ENCODE peak calls at places on chromosomes 11 and 22, in eight cellular contexts. J is CD4-positive, CD25-positive, alpha-beta regulatory T cell; X is CD4-positive, alpha-beta T cell; Z is tibial artery; S is A549; T is caudate nucleus; B is neuronal stem cell; K is uterus. O is an unnamed sample.

GRCh38 chr11:94583885-94584500 is 16.8 kb downstream of the PIWIL4 start:
- DNase-seq in T (no peak), X (no peak), S (no peak), Z (no peak), J (no peak), K (no peak), B (no peak), O (no peak)

GRCh38 chr11:130830563-130830950 is 85.7 kb downstream of the SNX19 start:
- DNase-seq in T (no peak), J (no peak), S (no peak), K (peak; percentile 34), X (no peak), Z (no peak), B (no peak), O (no peak)

GRCh38 chr22:44363214-44363979 is 50.6 kb upstream of the SHISAL1 start:
- DNase-seq in T (no peak), Z (peak; percentile 87), K (peak; percentile 89), B (no peak), X (no peak), J (no peak), S (peak; percentile 60), O (no peak)

GRCh38 chr11:134478611-134479010 is 66.6 kb upstream of the B3GAT1 start:
- DNase-seq in X (no peak), S (no peak), T (no peak), K (no peak), Z (no peak), B (no peak), J (no peak), O (no peak)

GRCh38 chr11:35619754-35620640 is 1.7 kb downstream of the FJX1 start:
- DNase-seq in S (peak; percentile 42), T (no peak), K (no peak), X (no peak), B (peak; percentile 66), Z (no peak), J (no peak), O (no peak)

GRCh38 chr22:25223269-25223850 is 3.9 kb downstream of the CRYBB2 start:
- DNase-seq in B (peak; percentile 31), J (no peak), Z (no peak), S (no peak), K (no peak), T (no peak), X (no peak), O (no peak)

GRCh38 chr11:6695377-6695776 is 12.2 kb upstream of the MRPL17 start:
- DNase-seq in S (no peak), J (no peak), K (peak; percentile 17), Z (no peak), X (no peak), T (no peak), B (no peak), O (no peak)

GRCh38 chr11:12761029-12761428 is 86.8 kb downstream of the TEAD1 start:
- DNase-seq in X (no peak), K (no peak), B (no peak), J (no peak), Z (no peak), S (no peak), T (no peak), O (no peak)

GRCh38 chr11:69545976-69546617 is 64.6 kb downstream of the LINC01488 start:
- DNase-seq in T (no peak), Z (no peak), B (no peak), S (no peak), K (no peak), X (no peak), J (no peak), O (no peak)

GRCh38 chr11:94706211-94706610 is 61.9 kb upstream of the AMOTL1 start:
- DNase-seq in J (no peak), Z (no peak), T (no peak), B (no peak), S (no peak), K (no peak), X (no peak), O (no peak)

GRCh38 chr22:49040111-49040510 is 787.6 kb downstream of the BRD1 start:
- DNase-seq in X (no peak), J (no peak), Z (no peak), K (no peak), S (no peak), T (no peak), B (no peak), O (no peak)

GRCh38 chr22:44892243-44892642 is 117.6 kb downstream of the PHF21B start:
- DNase-seq in X (no peak), S (no peak), J (no peak), Z (no peak), K (no peak), B (no peak), T (no peak), O (no peak)

GRCh38 chr22:20241579-20242392 is 26.3 kb downstream of the RTN4R start:
- DNase-seq in X (no peak), B (no peak), J (no peak), K (no peak), S (no peak), Z (no peak), T (peak; percentile 20), O (no peak)

GRCh38 chr11:1852885-1853284 is at the start of gene LSP1:
- DNase-seq in S (no peak), X (peak; percentile 77), B (no peak), Z (no peak), J (peak; percentile 97), K (no peak), T (no peak), O (no peak)

GRCh38 chr22:42933783-42934144 is 76.7 kb upstream of the ARFGAP3 start:
- DNase-seq in X (no peak), K (no peak), T (no peak), J (peak; percentile 29), B (no peak), S (peak; percentile 43), Z (no peak), O (no peak)
- H3K27ac ChIP-seq in X (no peak overlapping the region), K (peak overlapping the region; percentile 90), T (peak overlapping the region; percentile 96), J (no peak overlapping the region), B (no peak overlapping the region), S (peak overlapping the region; percentile 79), Z (peak overlapping the region; percentile 95), O (peak overlapping the region; percentile 97)

DNA sequence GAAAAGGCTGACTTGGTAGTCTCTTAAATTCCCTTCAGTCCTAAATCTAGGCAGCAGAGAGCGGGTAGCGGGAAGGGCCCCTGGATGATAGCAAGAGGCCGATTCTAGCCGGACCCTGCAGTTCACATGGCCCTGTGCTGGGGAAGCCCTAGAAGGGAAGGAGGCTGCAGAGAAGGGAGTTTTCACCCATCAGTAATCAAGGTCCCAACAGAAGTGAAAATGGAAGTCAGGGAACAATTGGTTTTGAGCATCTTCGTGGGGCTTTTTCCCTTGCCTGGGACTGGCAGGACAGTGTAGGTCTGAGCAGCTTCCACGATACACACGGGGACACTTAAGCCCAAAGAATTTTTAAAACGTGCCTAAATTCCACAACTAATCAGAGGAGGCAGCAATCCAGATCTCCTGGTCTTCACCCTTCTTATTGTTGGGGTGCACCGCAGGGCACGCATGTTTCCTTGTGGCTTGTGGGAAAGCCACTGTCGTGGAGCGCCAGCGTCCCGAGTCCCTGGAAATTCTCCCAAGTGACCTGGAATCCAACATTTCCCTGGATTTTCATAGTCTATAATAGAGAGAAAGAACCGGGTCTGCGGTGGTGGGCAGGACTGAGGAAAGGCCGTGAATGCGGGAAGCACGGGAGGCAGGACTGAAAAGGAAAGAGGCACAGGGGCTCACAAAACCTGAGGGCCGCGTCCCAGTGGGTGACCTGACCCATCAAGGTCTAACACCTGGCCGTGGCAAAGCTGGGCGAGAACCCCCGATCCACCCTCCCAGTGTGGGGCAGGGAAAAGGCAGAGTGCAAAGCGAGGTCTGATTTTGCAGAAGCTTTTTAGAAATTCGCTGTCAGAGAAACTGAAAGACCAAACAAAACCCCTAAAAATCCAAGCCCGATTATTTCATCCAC is 832 bp upstream of the OAF start:
- DNase-seq in T (peak; percentile 21), S (no peak), B (no peak), Z (no peak), X (no peak), J (no peak), K (no peak), O (no peak)
- H3K27ac ChIP-seq in T (peak overlapping the region; percentile 84), S (peak overlapping the region; percentile 71), B (no peak overlapping the region), Z (peak overlapping the region; percentile 54), X (no peak overlapping the region), J (no peak overlapping the region), K (peak overlapping the region; percentile 87), O (peak overlapping the region; percentile 81)

DNA sequence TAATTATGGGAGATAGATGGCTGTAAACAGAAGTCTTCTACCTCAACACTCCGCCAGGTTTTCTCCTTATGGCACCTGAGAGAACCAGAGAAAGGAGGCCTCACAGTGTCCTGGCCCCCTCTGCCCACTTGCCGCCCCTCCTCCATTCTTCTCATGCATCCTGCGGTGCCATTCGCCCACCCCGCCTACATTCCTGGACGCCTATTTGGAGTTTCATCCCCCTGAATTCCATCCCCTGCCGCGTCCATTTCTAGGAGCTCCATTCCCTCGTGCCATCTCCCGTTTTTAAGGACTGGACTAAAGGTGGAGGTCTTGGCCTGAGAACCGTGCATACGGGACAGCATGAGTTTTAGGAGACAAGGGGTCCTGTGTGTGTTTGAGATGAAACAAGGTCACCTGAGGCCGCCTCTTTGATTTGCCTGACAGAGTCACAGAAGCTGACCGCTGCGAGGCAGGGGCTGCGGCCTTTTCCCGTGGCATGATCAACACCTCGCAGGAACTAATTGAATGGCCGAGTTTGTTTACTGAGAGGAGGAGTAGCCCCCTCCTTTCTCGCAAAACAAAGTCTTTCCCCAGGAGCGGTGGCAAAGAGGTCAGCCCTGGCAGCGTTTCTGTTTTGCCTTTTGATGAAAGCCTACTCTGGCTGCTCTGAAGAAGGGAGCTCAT is 246.2 kb downstream of the ST3GAL4 start:
- DNase-seq in S (no peak), B (peak; percentile 71), T (no peak), J (no peak), K (no peak), Z (no peak), X (no peak), O (no peak)
- H3K27ac ChIP-seq in S (no peak overlapping the region), B (peak overlapping the region; percentile 57), T (no peak overlapping the region), J (no peak overlapping the region), K (no peak overlapping the region), Z (no peak overlapping the region), X (no peak overlapping the region), O (no peak overlapping the region)

GRCh38 chr11:11391796-11392195 is 38.7 kb upstream of the CSNK2A3 start:
- DNase-seq in B (no peak), X (no peak), Z (no peak), K (peak; percentile 47), S (no peak), T (no peak), J (no peak), O (no peak)

GRCh38 chr11:11390068-11390775 is 37.2 kb upstream of the CSNK2A3 start:
- DNase-seq in B (no peak), Z (no peak), X (no peak), J (no peak), T (no peak), S (no peak), K (no peak), O (no peak)

GRCh38 chr11:11387906-11388305 is 34.9 kb upstream of the CSNK2A3 start:
- DNase-seq in X (no peak), Z (no peak), B (no peak), S (no peak), J (no peak), K (no peak), T (no peak), O (no peak)

GRCh38 chr11:11389238-11389637 is 36.2 kb upstream of the CSNK2A3 start:
- DNase-seq in J (no peak), B (no peak), S (no peak), K (no peak), X (no peak), Z (no peak), T (no peak), O (no peak)

DNA sequence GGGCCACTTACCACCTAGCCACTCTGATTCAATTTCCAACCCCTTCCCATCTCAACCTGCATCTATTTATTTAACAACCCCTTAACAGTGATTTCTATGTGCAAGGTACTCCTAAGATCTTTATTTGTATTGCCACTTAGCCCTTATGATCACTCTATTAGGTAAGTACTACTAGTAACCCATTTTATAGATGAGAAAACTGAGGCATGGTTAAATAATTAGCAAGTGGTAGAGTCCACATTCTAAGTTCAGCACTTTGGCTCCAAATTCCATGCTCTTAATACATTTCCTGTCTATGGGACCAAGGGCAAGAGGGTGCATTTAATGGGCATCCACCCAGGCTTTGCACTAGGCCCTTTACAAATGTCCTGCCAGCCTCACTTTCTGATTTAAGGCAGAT is 38.1 kb upstream of the CSNK2A3 start:
- DNase-seq in J (no peak), Z (no peak), K (no peak), X (no peak), S (no peak), T (no peak), B (no peak), O (no peak)
- H3K27ac ChIP-seq in J (no peak overlapping the region), Z (peak overlapping the region; percentile 69), K (no peak overlapping the region), X (no peak overlapping the region), S (no peak overlapping the region), T (no peak overlapping the region), B (no peak overlapping the region), O (no peak overlapping the region)